ENCODE peak calls at places on chromosomes 6 and 20, in ten cellular contexts. K, H, Z, L, C, U, V, F, A and Q are unnamed samples.

GRCh38 chr20:32911355-32911754 is 52.6 kb downstream of the EFCAB8 start:
- DNase-seq in A (no peak), H (no peak), U (no peak), L (no peak), F (no peak), C (no peak), Z (no peak), V (no peak), K (no peak), Q (no peak)

GRCh38 chr6:144547409-144547808 is 262.3 kb downstream of the UTRN start:
- DNase-seq in C (no peak), H (no peak), A (no peak), K (no peak), L (no peak), U (peak; percentile 13), F (no peak), Z (no peak), V (peak; percentile 42), Q (no peak)

GRCh38 chr6:40586800-40587201 is 363 bp downstream of the LRFN2 start:
- DNase-seq in C (peak; percentile 10), V (no peak), Z (peak; percentile 12), K (no peak), U (no peak), F (no peak), H (peak; percentile 44), A (no peak), L (no peak), Q (no peak)

GRCh38 chr6:117200067-117200466 is 65.3 kb upstream of the VGLL2 start:
- DNase-seq in C (no peak), K (no peak), A (peak; percentile 48), L (no peak), V (no peak), H (no peak), U (no peak), F (no peak), Z (no peak), Q (no peak)

GRCh38 chr20:62799459-62799858 is 3.2 kb downstream of the MRGBP start:
- DNase-seq in V (no peak), F (no peak), K (no peak), U (no peak), H (no peak), L (no peak), Z (no peak), A (no peak), C (no peak), Q (no peak)

GRCh38 chr20:38049800-38050199 is 16.3 kb downstream of the RPRD1B start:
- DNase-seq in V (peak; percentile 78), Z (no peak), C (no peak), K (no peak), H (no peak), F (no peak), L (peak; percentile 64), A (no peak), U (peak; percentile 89), Q (no peak)

GRCh38 chr20:9705722-9706476 is 133.0 kb downstream of the PAK5 start:
- DNase-seq in V (no peak), K (no peak), F (no peak), H (no peak), A (no peak), U (no peak), C (no peak), Z (no peak), L (no peak), Q (no peak)

GRCh38 chr20:16785221-16785620 is 37.1 kb downstream of the OTOR start:
- DNase-seq in K (no peak), F (no peak), V (no peak), H (no peak), A (no peak), U (peak; percentile 9), L (peak; percentile 61), C (no peak), Z (no peak), Q (no peak)

GRCh38 chr6:89818977-89819335 is 638 bp downstream of the MDN1 start:
- DNase-seq in U (peak; percentile 30), H (no peak), Z (peak; percentile 14), C (peak; percentile 55), A (peak; percentile 30), V (peak; percentile 39), L (peak; percentile 43), F (no peak), K (peak; percentile 21), Q (no peak)

GRCh38 chr20:44114755-44115044 is 72.3 kb downstream of the JPH2 start:
- DNase-seq in A (no peak), F (no peak), Z (no peak), V (no peak), C (no peak), L (no peak), U (no peak), H (peak; percentile 11), K (no peak), Q (no peak)

GRCh38 chr20:32517914-32518592 is 67.1 kb downstream of the NOL4L start:
- DNase-seq in U (no peak), Z (no peak), H (no peak), A (no peak), K (no peak), F (no peak), C (no peak), L (no peak), V (no peak), Q (no peak)

GRCh38 chr20:6750438-6750837 is 17.0 kb upstream of the BMP2 start:
- DNase-seq in K (no peak), V (no peak), A (no peak), U (no peak), Z (no peak), C (no peak), F (no peak), L (no peak), H (no peak), Q (no peak)

GRCh38 chr20:33811763-33812672 is 870 bp downstream of the CHMP4B start:
- DNase-seq in H (no peak), A (peak; percentile 40), V (peak; percentile 88), C (peak; percentile 39), Z (no peak), K (peak; percentile 62), L (peak; percentile 82), F (no peak), U (peak; percentile 91), Q (no peak)

GRCh38 chr20:38732981-38733380 is 8.7 kb downstream of the SLC32A1 start:
- DNase-seq in U (no peak), L (no peak), H (no peak), V (no peak), Z (no peak), K (no peak), A (no peak), C (no peak), F (no peak), Q (no peak)

DNA sequence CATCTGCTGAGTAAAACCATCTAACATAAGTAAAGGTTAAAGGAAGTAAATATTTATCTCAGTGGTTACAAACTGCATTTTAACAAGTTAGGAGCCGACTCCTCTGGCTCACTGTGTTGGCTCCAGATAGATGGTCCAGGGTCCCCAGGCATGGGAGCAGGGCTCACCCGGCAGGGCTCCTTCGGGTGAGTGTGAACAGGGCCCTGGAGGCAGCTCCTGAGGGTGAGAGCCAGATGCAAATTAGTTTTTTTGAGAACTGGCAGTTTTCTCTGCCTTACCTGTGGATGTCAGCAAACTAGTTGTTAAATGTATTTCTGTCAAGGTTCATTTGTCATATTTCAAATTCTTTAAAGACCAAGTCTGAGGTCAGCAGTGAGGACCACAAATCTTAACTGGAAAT is 21.5 kb downstream of the TPBG start:
- DNase-seq in U (no peak), A (no peak), V (no peak), H (no peak), L (no peak), K (no peak), Z (no peak), F (no peak), C (peak; percentile 34), Q (no peak)
- TF ChIP-seq CTCF in U (no peak), A (no peak), V (no peak), H (no peak), L (no peak), K (no peak), Z (no peak), F (no peak), C (no peak), Q (no peak)

DNA sequence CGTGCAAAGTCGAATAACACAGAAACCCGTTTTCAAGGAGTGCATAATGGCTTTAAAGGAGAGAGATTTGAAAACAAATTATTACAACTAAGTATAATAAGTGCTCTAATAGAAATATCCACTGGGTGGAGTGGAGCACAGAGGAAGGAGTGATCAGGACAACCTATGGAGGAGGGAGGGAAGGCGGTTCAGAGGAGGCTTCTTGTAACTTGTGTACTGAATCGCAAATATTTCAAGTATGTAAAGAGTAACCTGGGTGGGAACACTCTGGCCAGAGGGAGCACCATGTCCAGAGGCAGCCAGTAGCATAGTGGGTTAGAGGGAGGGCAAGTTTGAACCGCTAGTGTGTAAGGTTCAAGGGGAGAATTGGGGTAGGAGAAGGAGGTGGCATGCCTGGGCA is 21.6 kb upstream of the TNFAIP3 start:
- DNase-seq in H (no peak), L (no peak), C (no peak), K (no peak), U (peak; percentile 45), A (no peak), F (no peak), V (no peak), Z (no peak), Q (no peak)
- TF ChIP-seq CTCF in H (no peak), L (peak; percentile 18), C (no peak), K (no peak), U (peak; percentile 37), A (no peak), F (no peak), V (no peak), Z (no peak), Q (peak; percentile 55)

GRCh38 chr6:99592900-99593299 is 13.7 kb upstream of the PRDM13 start:
- DNase-seq in V (peak; percentile 75), H (no peak), Z (no peak), K (no peak), F (no peak), C (no peak), U (no peak), L (peak; percentile 86), A (no peak), Q (no peak)
- TF ChIP-seq CTCF in V (no peak), H (no peak), Z (no peak), K (no peak), F (no peak), C (no peak), U (no peak), L (no peak), A (no peak), Q (no peak)

GRCh38 chr6:161918154-161918553 is 644.3 kb upstream of the AGPAT4 start:
- DNase-seq in C (no peak), A (no peak), U (peak; percentile 38), K (peak; percentile 21), F (no peak), H (no peak), V (peak; percentile 26), L (no peak), Z (no peak), Q (no peak)
- TF ChIP-seq CTCF in C (no peak), A (no peak), U (no peak), K (no peak), F (no peak), H (no peak), V (no peak), L (no peak), Z (no peak), Q (no peak)